ENCODE peak calls at places on chromosomes 12 and 14, in nine cellular contexts. X is astrocyte of the cerebellum, Y is astrocyte of the spinal cord, G is ovary, T is right lobe of liver, E is HFF-Myc, M is uterus, U is lung, N is transverse colon. Z is an unnamed sample.

GRCh38 chr12:18706798-18707197 is 31.0 kb downstream of the PLCZ1 start:
- DNase-seq in G (no peak), N (no peak), Y (no peak), M (no peak), X (no peak), E (no peak), T (no peak), U (no peak), Z (no peak)

GRCh38 chr12:106956048-106956935 is 585 bp downstream of the TMEM263 start:
- DNase-seq in N (peak; percentile 67), U (peak; percentile 68), E (peak; percentile 63), Y (peak; percentile 89), T (peak; percentile 71), X (peak; percentile 57), M (peak; percentile 76), G (peak; percentile 77), Z (peak; percentile 30)

GRCh38 chr14:69880851-69881250 is 1.6 kb downstream of the SMOC1 start:
- DNase-seq in X (no peak), N (no peak), U (no peak), T (no peak), Y (no peak), M (no peak), G (no peak), E (no peak), Z (no peak)

GRCh38 chr12:41442905-41443304 is 254.8 kb downstream of the PDZRN4 start:
- DNase-seq in G (no peak), N (no peak), U (no peak), E (no peak), Y (no peak), M (no peak), T (no peak), X (no peak), Z (no peak)

GRCh38 chr12:86230516-86231146 is 25.6 kb downstream of the MGAT4C start:
- DNase-seq in N (no peak), E (peak; percentile 3), T (no peak), G (no peak), M (no peak), U (no peak), Y (peak; percentile 31), X (peak; percentile 32), Z (no peak)

GRCh38 chr12:115983226-115983798 is 294.2 kb downstream of the MED13L start:
- DNase-seq in N (no peak), M (no peak), Y (no peak), X (no peak), E (no peak), U (no peak), G (no peak), T (peak; percentile 30), Z (no peak)

GRCh38 chr14:90900712-90901111 is 84.5 kb upstream of the TTC7B start:
- DNase-seq in X (no peak), T (no peak), Y (peak; percentile 15), E (no peak), N (no peak), G (no peak), U (no peak), M (no peak), Z (no peak)

GRCh38 chr12:52836042-52836466 is 1.9 kb upstream of the KRT79 start:
- DNase-seq in N (no peak), G (no peak), X (no peak), U (no peak), E (no peak), T (no peak), Y (peak; percentile 53), M (no peak), Z (no peak)

GRCh38 chr12:127504874-127505273 is 762.1 kb upstream of the TMEM132C start:
- DNase-seq in X (no peak), T (no peak), M (no peak), G (no peak), E (no peak), U (no peak), N (no peak), Y (no peak), Z (no peak)

GRCh38 chr12:93453633-93454032 is 11.9 kb upstream of the UBE2N start:
- DNase-seq in E (no peak), Y (peak; percentile 38), M (no peak), T (no peak), X (no peak), N (no peak), G (no peak), U (no peak), Z (no peak)

GRCh38 chr12:66647034-66647691 is 31.7 kb downstream of the GRIP1 start:
- DNase-seq in U (no peak), E (peak; percentile 63), T (no peak), G (no peak), N (no peak), X (peak; percentile 98), M (no peak), Y (peak; percentile 98), Z (no peak)

GRCh38 chr12:116319316-116319715 is 41.8 kb upstream of the MED13L start:
- DNase-seq in Y (peak; percentile 43), X (peak; percentile 72), T (no peak), G (no peak), N (no peak), E (peak; percentile 62), M (peak; percentile 24), U (no peak), Z (no peak)

GRCh38 chr12:102757154-102757873 is 159.7 kb downstream of the PAH start:
- DNase-seq in G (peak; percentile 60), N (no peak), U (no peak), Y (no peak), M (peak; percentile 79), E (peak; percentile 19), X (no peak), T (no peak), Z (no peak)

GRCh38 chr14:64502476-64503183 is 1.0 kb downstream of the ZBTB25 start:
- DNase-seq in X (no peak), E (no peak), Y (no peak), M (peak; percentile 38), U (no peak), G (peak; percentile 33), N (peak; percentile 36), T (no peak), Z (no peak)

GRCh38 chr14:48373993-48374392 is 698.6 kb upstream of the MDGA2 start:
- DNase-seq in Y (no peak), E (no peak), U (no peak), G (no peak), T (no peak), M (no peak), N (no peak), X (no peak), Z (no peak)

GRCh38 chr12:109847166-109847700 is 14.0 kb upstream of the TRPV4 start:
- DNase-seq in M (no peak), U (no peak), Y (no peak), X (no peak), E (no peak), T (no peak), N (no peak), G (no peak), Z (no peak)

GRCh38 chr12:109841356-109841755 is 8.2 kb upstream of the TRPV4 start:
- DNase-seq in T (no peak), N (no peak), G (no peak), U (no peak), X (no peak), Y (no peak), E (no peak), M (no peak), Z (no peak)

GRCh38 chr12:109842021-109842420 is 8.8 kb upstream of the TRPV4 start:
- DNase-seq in N (no peak), Y (no peak), U (no peak), E (no peak), T (no peak), X (no peak), M (no peak), G (no peak), Z (no peak)

GRCh38 chr12:109844091-109844490 is 10.9 kb upstream of the TRPV4 start:
- DNase-seq in N (no peak), T (no peak), U (no peak), X (no peak), M (no peak), E (no peak), G (no peak), Y (no peak), Z (no peak)

GRCh38 chr12:109844983-109845841 is 12.0 kb upstream of the TRPV4 start:
- DNase-seq in E (no peak), M (peak; percentile 63), Y (peak; percentile 71), X (peak; percentile 24), U (peak; percentile 87), N (peak; percentile 91), T (peak; percentile 91), G (peak; percentile 80), Z (peak; percentile 24)
- H3K4me3 ChIP-seq in E (no peak overlapping the region), M (no peak overlapping the region), Y (peak overlapping the region; percentile 16), X (peak overlapping the region; percentile 25), U (no peak overlapping the region), N (no peak overlapping the region), T (no peak overlapping the region), G (no peak overlapping the region), Z (peak overlapping the region; percentile 17)

GRCh38 chr12:98422359-98422758 is 93.0 kb upstream of the TMPO start:
- DNase-seq in U (no peak), E (no peak), M (no peak), X (no peak), T (no peak), G (no peak), N (no peak), Y (no peak), Z (no peak)

GRCh38 chr12:98424726-98425401 is 90.5 kb upstream of the TMPO start:
- DNase-seq in X (peak; percentile 75), Y (peak; percentile 79), N (peak; percentile 71), U (peak; percentile 51), G (peak; percentile 69), E (peak; percentile 79), T (peak; percentile 55), M (peak; percentile 51), Z (peak; percentile 8)

GRCh38 chr12:98421336-98421735 is 94.1 kb upstream of the TMPO start:
- DNase-seq in E (no peak), T (no peak), Y (no peak), N (no peak), M (no peak), X (no peak), U (no peak), G (no peak), Z (no peak)

GRCh38 chr12:98423963-98424362 is 91.4 kb upstream of the TMPO start:
- DNase-seq in E (no peak), M (no peak), T (no peak), G (no peak), N (no peak), Y (no peak), U (no peak), X (no peak), Z (no peak)

GRCh38 chr12:98422809-98423208 is 92.6 kb upstream of the TMPO start:
- DNase-seq in Y (no peak), M (no peak), U (no peak), N (peak; percentile 75), X (no peak), G (no peak), E (no peak), T (no peak), Z (no peak)
- TF ChIP-seq CTCF in Y (peak; percentile 29), M (no peak), U (no peak), N (peak; percentile 14), X (no peak), G (no peak), E (peak; percentile 37), T (no peak), Z (peak; percentile 2)

GRCh38 chr12:17139926-17140325 is 534.0 kb upstream of the LMO3 start:
- DNase-seq in N (no peak), M (no peak), Y (no peak), G (no peak), X (no peak), E (no peak), T (no peak), U (no peak), Z (no peak)
- H3K4me3 ChIP-seq in N (no peak overlapping the region), M (no peak overlapping the region), Y (no peak overlapping the region), G (no peak overlapping the region), X (no peak overlapping the region), E (no peak overlapping the region), T (no peak overlapping the region), U (no peak overlapping the region), Z (no peak overlapping the region)

GRCh38 chr14:33675415-33676130 is 275.3 kb downstream of the EGLN3 start:
- DNase-seq in E (no peak), N (no peak), M (no peak), X (no peak), T (no peak), U (no peak), G (no peak), Y (no peak), Z (no peak)
- TF ChIP-seq CTCF in E (no peak), N (no peak), M (no peak), X (no peak), T (no peak), U (no peak), G (no peak), Y (no peak), Z (no peak)

Z was measured in GM12864.